ENCODE peak calls at places on chromosomes 11 and 22, in six cellular contexts. W, Y, H, O, R and M are unnamed samples.

GRCh38 chr22:46535876-46536558 is 1.4 kb downstream of the CELSR1 start:
- DNase-seq in R (no peak), H (no peak), O (no peak), Y (peak), W (no peak), M (no peak)

GRCh38 chr11:36363361-36364272 is 67.5 kb downstream of the PRR5L start:
- DNase-seq in O (no peak), Y (peak), W (peak), H (no peak), R (peak), M (peak)

GRCh38 chr11:113167599-113167998 is 146.8 kb upstream of the TTC12 start:
- DNase-seq in R (no peak), H (no peak), W (no peak), Y (peak), O (peak), M (no peak)

GRCh38 chr11:62910141-62910882 is 10.9 kb downstream of the CHRM1 start:
- DNase-seq in W (no peak), R (no peak), H (no peak), Y (no peak), O (no peak), M (no peak)

GRCh38 chr11:102924851-102925380 is 30.6 kb downstream of the MMP13 start:
- DNase-seq in W (peak), Y (no peak), O (no peak), H (no peak), R (no peak), M (no peak)

GRCh38 chr11:69546735-69547370 is 65.4 kb downstream of the LINC01488 start:
- DNase-seq in O (no peak), W (no peak), H (no peak), Y (no peak), R (no peak), M (no peak)

GRCh38 chr11:120750647-120751419 is 239.3 kb downstream of the GRIK4 start:
- DNase-seq in Y (no peak), W (no peak), H (peak), R (no peak), O (no peak), M (no peak)

GRCh38 chr22:27105142-27106025 is 448.0 kb downstream of the MIAT start:
- DNase-seq in H (no peak), Y (peak), R (no peak), O (peak), W (peak), M (no peak)

GRCh38 chr11:6627762-6628241 is 8.6 kb upstream of the TPP1 start:
- DNase-seq in H (no peak), Y (no peak), O (no peak), W (no peak), R (no peak), M (no peak)

GRCh38 chr22:38087855-38088254 is 3.9 kb upstream of the SLC16A8 start:
- DNase-seq in O (no peak), R (no peak), W (no peak), H (no peak), Y (no peak), M (no peak)

GRCh38 chr11:78168539-78169477 is 19.6 kb downstream of the KCTD21 start:
- DNase-seq in H (no peak), R (peak), Y (no peak), W (no peak), O (peak), M (no peak)